ENCODE peak calls at places on chromosome 14, in four cellular contexts. I is hypothalamus, V is kidney tubule cell, K is hippocampal formation. X is an unnamed sample.

GRCh38 chr14:105195533-105196227 is 14.6 kb upstream of the NUDT14 start:
- DNase-seq in K (no peak), V (no peak), I (no peak), X (no peak)

GRCh38 chr14:58650857-58651256 is 13.1 kb downstream of the DACT1 start:
- DNase-seq in V (no peak), I (no peak), K (no peak), X (no peak)

GRCh38 chr14:85587152-85587697 is 57.3 kb downstream of the FLRT2 start:
- DNase-seq in K (no peak), V (peak), I (no peak), X (peak)

GRCh38 chr14:88535149-88535548 is 19.7 kb downstream of the PTPN21 start:
- DNase-seq in I (no peak), V (peak), K (no peak), X (peak)

GRCh38 chr14:82251434-82251833 is 717.8 kb upstream of the SEL1L start:
- DNase-seq in I (no peak), V (no peak), K (no peak), X (no peak)

GRCh38 chr14:34874386-34875030 is 652 bp downstream of the BAZ1A start:
- DNase-seq in V (peak), I (peak), K (peak), X (peak)

GRCh38 chr14:20803221-20803620 is 577 bp upstream of the RNASE1 start:
- DNase-seq in I (peak), K (peak), V (no peak), X (no peak)

GRCh38 chr14:83816755-83817154 is 1713.2 kb upstream of the FLRT2 start:
- DNase-seq in I (no peak), V (no peak), K (no peak), X (no peak)

GRCh38 chr14:55373784-55374725 is 37.6 kb downstream of the ATG14 start:
- DNase-seq in K (no peak), V (peak), I (no peak), X (no peak)

GRCh38 chr14:75976838-75977237 is 5.0 kb downstream of the TGFB3 start:
- DNase-seq in K (no peak), I (no peak), V (no peak), X (no peak)

GRCh38 chr14:20657216-20658211 is 16.0 kb upstream of the OR6S1 start:
- DNase-seq in K (no peak), V (peak), I (no peak), X (peak)

GRCh38 chr14:66281036-66281776 is 205.0 kb upstream of the CCDC196 start:
- DNase-seq in I (peak), K (no peak), V (no peak), X (no peak)

GRCh38 chr14:97046991-97047390 is 249.8 kb downstream of the VRK1 start:
- DNase-seq in I (no peak), K (no peak), V (no peak), X (no peak)

GRCh38 chr14:105292810-105293711 is 7.7 kb downstream of the BRF1 start:
- DNase-seq in V (no peak), K (no peak), I (no peak), X (no peak)

GRCh38 chr14:98932436-98933325 is 339.3 kb downstream of the BCL11B start:
- DNase-seq in I (no peak), V (no peak), K (no peak), X (no peak)

GRCh38 chr14:36585100-36585499 is 2.7 kb upstream of the NKX2-8 start:
- DNase-seq in K (no peak), V (no peak), I (no peak), X (no peak)

GRCh38 chr14:102694530-102695171 is 82.6 kb upstream of the TRAF3 start:
- DNase-seq in V (peak), I (peak), K (peak), X (peak)

GRCh38 chr14:90341784-90342183 is 10.0 kb upstream of the NRDE2 start:
- DNase-seq in I (no peak), V (no peak), K (no peak), X (no peak)

GRCh38 chr14:100651999-100652508 is 64.8 kb upstream of the BEGAIN start:
- DNase-seq in I (no peak), V (no peak), K (no peak), X (no peak)

GRCh38 chr14:75979071-75979571 is 2.7 kb downstream of the TGFB3 start:
- DNase-seq in I (peak), V (peak), K (peak), X (peak)

GRCh38 chr14:102027951-102028350 is 58.9 kb downstream of the HSP90AA1 start:
- DNase-seq in K (no peak), V (no peak), I (no peak), X (no peak)

GRCh38 chr14:37573355-37573754 is 21.7 kb downstream of the FOXA1 start:
- DNase-seq in I (no peak), K (no peak), V (peak), X (no peak)

GRCh38 chr14:77980475-77981321 is 180.8 kb downstream of the ADCK1 start:
- DNase-seq in K (no peak), I (peak), V (peak), X (no peak)

GRCh38 chr14:99598774-99599173 is 5.2 kb downstream of the CCDC85C start:
- DNase-seq in K (peak), V (no peak), I (no peak), X (no peak)

GRCh38 chr14:24176599-24176998 is 4.7 kb downstream of the REC8 start:
- DNase-seq in I (no peak), K (no peak), V (no peak), X (no peak)

GRCh38 chr14:95431199-95432145 is 85.0 kb downstream of the SYNE3 start:
- DNase-seq in I (peak), V (peak), K (peak), X (no peak)

GRCh38 chr14:53493310-53493709 is 340.2 kb upstream of the DDHD1 start:
- DNase-seq in K (no peak), I (no peak), V (no peak), X (no peak)

GRCh38 chr14:104267895-104268294 is 129.5 kb downstream of the KIF26A start:
- DNase-seq in K (no peak), I (peak), V (no peak), X (no peak)

GRCh38 chr14:75981826-75982723 is at the start of gene TGFB3:
- DNase-seq in K (peak), V (peak), I (peak), X (peak)

GRCh38 chr14:67579040-67579439 is 21.0 kb downstream of the PIGH start:
- DNase-seq in V (no peak), K (no peak), I (no peak), X (no peak)

GRCh38 chr14:59755388-59755787 is 115.2 kb downstream of the RTN1 start:
- DNase-seq in K (no peak), I (no peak), V (peak), X (no peak)